ENCODE peak calls at places on chromosome 7, in four cellular contexts. One of them, this sample, is unnamed.

GRCh38 chr7:7185382-7185989 is 3.1 kb downstream of the C1GALT1 start:
- DNase-seq in H1: no peak
- DNase-seq in HCT116: no peak
- DNase-seq in K562: no peak
- DNase-seq in this sample: no peak

GRCh38 chr7:34224259-34224658 is 318.9 kb downstream of the BMPER start:
- DNase-seq in K562: no peak
- DNase-seq in H1: no peak
- DNase-seq in HCT116: no peak
- DNase-seq in this sample: no peak

GRCh38 chr7:105097619-105098018 is 83.6 kb downstream of the KMT2E start:
- DNase-seq in HCT116: no peak
- DNase-seq in K562: no peak
- DNase-seq in H1: no peak
- DNase-seq in this sample: no peak

GRCh38 chr7:140899883-140900282 is 24.8 kb downstream of the BRAF start:
- DNase-seq in H1: no peak
- DNase-seq in HCT116: no peak
- DNase-seq in K562: no peak
- DNase-seq in this sample: no peak

GRCh38 chr7:1678070-1678543 is 8.0 kb downstream of the ELFN1 start:
- DNase-seq in K562: no peak
- DNase-seq in H1: no peak
- DNase-seq in HCT116: no peak
- DNase-seq in this sample: no peak

GRCh38 chr7:84399661-84400060 is 205.1 kb upstream of the SEMA3A start:
- DNase-seq in HCT116: no peak
- DNase-seq in K562: no peak
- DNase-seq in H1: no peak
- DNase-seq in this sample: no peak

GRCh38 chr7:12570148-12570528 is 382 bp upstream of the SCIN start:
- DNase-seq in K562: no peak
- DNase-seq in HCT116: no peak
- DNase-seq in H1: no peak
- DNase-seq in this sample: peak; percentile 56

GRCh38 chr7:237385-237784 is 45.0 kb downstream of the FAM20C start:
- DNase-seq in K562: no peak
- DNase-seq in H1: no peak
- DNase-seq in HCT116: no peak
- DNase-seq in this sample: no peak

GRCh38 chr7:55534916-55535636 is 37.2 kb downstream of the VOPP1 start:
- DNase-seq in H1: no peak
- DNase-seq in K562: no peak
- DNase-seq in HCT116: no peak
- DNase-seq in this sample: no peak

GRCh38 chr7:98687331-98687863 is 70.3 kb downstream of the NPTX2 start:
- DNase-seq in K562: no peak
- DNase-seq in H1: no peak
- DNase-seq in HCT116: no peak
- DNase-seq in this sample: no peak

GRCh38 chr7:27575647-27576046 is 87.0 kb downstream of the HIBADH start:
- DNase-seq in K562: no peak
- DNase-seq in HCT116: no peak
- DNase-seq in H1: no peak
- DNase-seq in this sample: no peak

GRCh38 chr7:22390512-22390911 is 33.6 kb upstream of the RAPGEF5 start:
- DNase-seq in K562: no peak
- DNase-seq in H1: no peak
- DNase-seq in HCT116: no peak
- DNase-seq in this sample: no peak

GRCh38 chr7:1676550-1677071 is 6.5 kb downstream of the ELFN1 start:
- DNase-seq in H1: no peak
- DNase-seq in HCT116: no peak
- DNase-seq in K562: no peak
- DNase-seq in this sample: no peak

GRCh38 chr7:112133328-112133727 is 72.9 kb downstream of the DOCK4 start:
- DNase-seq in H1: no peak
- DNase-seq in HCT116: no peak
- DNase-seq in K562: no peak
- DNase-seq in this sample: no peak

GRCh38 chr7:66379761-66380160 is 174.6 kb downstream of the TPST1 start:
- DNase-seq in H1: no peak
- DNase-seq in K562: no peak
- DNase-seq in HCT116: peak; percentile 32
- DNase-seq in this sample: no peak

GRCh38 chr7:42605800-42606199 is 306.1 kb downstream of the C7orf25 start:
- DNase-seq in K562: no peak
- DNase-seq in HCT116: no peak
- DNase-seq in H1: no peak
- DNase-seq in this sample: no peak

GRCh38 chr7:34622771-34623250 is 35.2 kb upstream of the NPSR1 start:
- DNase-seq in K562: no peak
- DNase-seq in H1: no peak
- DNase-seq in HCT116: no peak
- DNase-seq in this sample: no peak

DNA sequence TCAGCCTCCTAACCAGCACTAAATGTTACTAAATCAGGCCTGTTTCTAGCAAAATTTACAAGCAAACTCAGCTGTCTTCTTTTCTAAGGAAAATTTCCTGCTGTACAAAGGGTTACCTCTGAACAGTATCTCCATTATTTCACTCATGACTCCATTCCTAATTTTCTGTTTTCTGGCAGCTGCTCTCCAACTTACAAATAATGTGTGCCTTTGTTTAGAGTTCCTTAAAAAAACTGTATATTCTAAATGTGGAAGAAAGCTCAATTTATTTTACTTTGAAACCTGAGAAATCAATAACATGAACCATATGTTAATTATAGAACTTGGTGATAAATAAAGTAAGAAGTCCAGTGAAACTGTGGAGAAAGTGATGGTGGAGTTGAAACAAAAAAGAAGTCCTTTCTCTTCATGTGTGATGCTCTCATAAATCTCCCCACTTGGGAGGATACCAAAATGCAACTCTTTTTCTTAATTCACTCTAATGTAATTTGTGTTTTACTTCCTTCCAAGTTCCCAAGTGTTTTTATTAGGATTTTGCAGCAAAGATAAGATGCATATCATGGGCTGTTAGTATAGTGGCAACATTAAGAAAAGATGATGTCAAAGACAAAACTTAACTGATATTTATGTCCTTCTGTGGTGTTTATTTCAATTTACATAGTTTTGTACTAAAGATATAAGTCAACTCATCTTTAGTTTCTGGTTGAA is 74.8 kb downstream of the CDK6 start:
- DNase-seq in H1: no peak
- DNase-seq in HCT116: no peak
- DNase-seq in K562: no peak
- DNase-seq in this sample: no peak
- TF ChIP-seq JUND in H1: no peak
- TF ChIP-seq JUND in HCT116: no peak
- TF ChIP-seq JUND in K562: no peak
- TF ChIP-seq JUND in this sample: no peak

GRCh38 chr7:9718071-9718470 is 1255.6 kb upstream of the PHF14 start:
- DNase-seq in H1: no peak
- DNase-seq in HCT116: no peak
- DNase-seq in K562: no peak
- DNase-seq in this sample: no peak
- TF ChIP-seq JUND in H1: no peak
- TF ChIP-seq JUND in HCT116: no peak
- TF ChIP-seq JUND in K562: no peak
- TF ChIP-seq JUND in this sample: no peak

GRCh38 chr7:40644454-40645188 is 509.8 kb downstream of the SUGCT start:
- DNase-seq in K562: no peak
- DNase-seq in HCT116: no peak
- DNase-seq in H1: no peak
- DNase-seq in this sample: no peak
- TF ChIP-seq JUND in K562: no peak
- TF ChIP-seq JUND in HCT116: no peak
- TF ChIP-seq JUND in H1: no peak
- TF ChIP-seq JUND in this sample: no peak

GRCh38 chr7:100491192-100491578 is 7.5 kb downstream of the NYAP1 start:
- DNase-seq in K562: no peak
- DNase-seq in H1: no peak
- DNase-seq in HCT116: no peak
- DNase-seq in this sample: no peak

GRCh38 chr7:100488333-100489095 is 4.8 kb downstream of the NYAP1 start:
- DNase-seq in H1: no peak
- DNase-seq in HCT116: no peak
- DNase-seq in K562: peak; percentile 12
- DNase-seq in this sample: no peak

GRCh38 chr7:100489121-100489520 is 5.4 kb downstream of the NYAP1 start:
- DNase-seq in K562: no peak
- DNase-seq in HCT116: no peak
- DNase-seq in H1: no peak
- DNase-seq in this sample: no peak

GRCh38 chr7:100490483-100491191 is 6.9 kb downstream of the NYAP1 start:
- DNase-seq in H1: no peak
- DNase-seq in HCT116: no peak
- DNase-seq in K562: peak; percentile 16
- DNase-seq in this sample: no peak

GRCh38 chr7:100489824-100490223 is 6.1 kb downstream of the NYAP1 start:
- DNase-seq in H1: peak; percentile 81
- DNase-seq in K562: peak; percentile 99
- DNase-seq in HCT116: no peak
- DNase-seq in this sample: no peak
- TF ChIP-seq JUND in H1: no peak
- TF ChIP-seq JUND in K562: no peak
- TF ChIP-seq JUND in HCT116: no peak
- TF ChIP-seq JUND in this sample: no peak

GRCh38 chr7:8724080-8724718 is 290.8 kb downstream of the NXPH1 start:
- DNase-seq in HCT116: no peak
- DNase-seq in H1: peak; percentile 72
- DNase-seq in K562: peak; percentile 26
- DNase-seq in this sample: peak; percentile 75
- TF ChIP-seq JUND in HCT116: no peak
- TF ChIP-seq JUND in H1: peak; percentile 8
- TF ChIP-seq JUND in K562: no peak
- TF ChIP-seq JUND in this sample: no peak

DNA sequence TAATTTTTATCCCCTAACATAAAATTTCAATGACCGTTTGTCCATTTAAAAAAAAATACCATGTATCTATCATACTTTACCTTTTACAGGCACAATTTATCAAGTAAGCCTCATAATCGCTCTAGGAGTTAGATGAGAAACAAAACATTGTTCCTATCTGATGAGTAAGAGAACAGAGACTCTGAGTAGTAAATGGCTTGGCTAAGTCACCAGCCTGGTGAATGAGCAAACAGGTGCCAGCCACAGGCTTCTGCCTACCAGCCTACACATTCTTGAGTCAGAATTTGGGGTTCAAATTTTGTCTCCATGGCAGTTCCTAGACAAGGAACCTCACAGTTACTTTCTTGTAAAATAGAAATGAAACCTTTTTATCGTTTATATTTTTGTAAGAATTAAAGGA is 235.4 kb downstream of the HGF start:
- DNase-seq in HCT116: no peak
- DNase-seq in H1: no peak
- DNase-seq in K562: no peak
- DNase-seq in this sample: no peak
- TF ChIP-seq JUND in HCT116: no peak
- TF ChIP-seq JUND in H1: no peak
- TF ChIP-seq JUND in K562: no peak
- TF ChIP-seq JUND in this sample: no peak

DNA sequence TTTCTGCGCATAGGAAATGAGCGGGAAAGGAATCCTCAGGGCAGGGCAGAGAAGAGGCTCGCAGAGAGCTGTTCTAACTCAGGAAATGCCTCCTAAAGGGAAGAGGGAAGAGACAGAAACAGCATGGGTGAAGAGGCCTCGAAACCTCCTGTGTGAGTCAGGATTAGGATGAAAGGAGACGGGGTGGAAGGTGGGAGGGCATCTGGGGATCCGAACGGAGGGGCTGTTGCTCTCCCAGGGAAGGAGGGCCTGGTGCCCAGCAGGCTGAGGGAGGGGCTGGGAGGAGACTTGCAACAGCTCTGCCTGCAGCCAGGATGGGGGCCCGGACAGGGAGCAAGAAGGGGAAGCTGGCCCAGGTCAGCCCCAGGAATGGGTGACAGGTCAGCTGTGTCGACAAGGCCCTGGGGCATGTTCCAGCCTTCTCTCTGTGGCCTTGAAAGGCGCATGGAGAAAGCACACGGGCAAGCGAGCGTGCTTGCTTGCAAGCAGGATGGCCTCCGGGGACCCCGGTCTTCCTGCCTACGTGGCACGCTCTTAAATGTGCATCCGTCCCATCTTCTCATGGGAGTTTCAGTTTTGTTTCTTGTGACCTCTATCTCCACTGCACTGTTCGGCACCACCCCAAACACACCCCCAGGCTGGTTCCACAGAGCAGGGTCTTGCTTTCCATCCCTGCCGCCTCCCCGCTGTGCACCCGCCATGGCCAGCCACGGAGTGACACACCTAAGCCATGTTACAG is 63.5 kb downstream of the HIPK2 start:
- DNase-seq in K562: no peak
- DNase-seq in HCT116: no peak
- DNase-seq in H1: no peak
- DNase-seq in this sample: no peak
- TF ChIP-seq JUND in K562: no peak
- TF ChIP-seq JUND in HCT116: no peak
- TF ChIP-seq JUND in H1: no peak
- TF ChIP-seq JUND in this sample: no peak

DNA sequence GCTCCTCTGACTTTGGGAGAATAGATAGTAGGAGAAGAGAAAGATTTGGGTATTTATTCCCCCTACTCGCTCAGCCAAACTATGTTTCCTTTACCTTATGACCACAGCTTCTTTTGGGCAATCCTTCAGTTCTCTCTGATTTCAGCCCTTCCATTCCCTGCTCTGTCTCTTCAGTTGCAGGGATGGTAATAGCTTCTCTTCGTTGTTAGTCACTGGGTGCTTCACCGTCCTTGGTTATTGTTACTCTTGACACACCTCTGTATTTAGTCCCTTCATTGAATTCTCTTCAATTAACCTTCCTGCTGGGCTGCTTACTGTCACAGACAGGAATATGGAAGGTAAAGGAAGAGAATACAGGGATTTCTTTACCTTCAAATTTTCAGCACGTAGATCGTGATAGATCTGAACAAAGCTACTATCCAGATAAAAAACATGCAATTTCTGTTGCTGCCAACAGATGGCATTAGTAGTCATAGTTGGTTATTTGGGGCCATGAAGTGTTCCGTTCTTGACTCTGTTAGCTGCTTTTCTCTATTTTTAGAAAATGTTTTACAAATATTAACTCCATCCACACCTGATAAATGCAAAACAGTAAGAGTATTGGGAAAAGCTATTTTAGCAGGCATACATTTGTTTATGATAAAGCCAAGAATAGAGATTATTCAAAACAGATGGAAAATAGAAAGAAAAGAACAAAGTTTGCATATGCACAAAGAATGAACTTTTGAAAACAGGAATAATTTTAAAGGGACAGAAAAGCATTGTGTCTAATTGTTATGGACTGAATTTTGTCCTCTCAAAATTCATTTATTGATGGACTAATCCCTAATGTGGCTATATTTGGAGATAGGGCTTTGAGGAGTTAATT is 14.0 kb upstream of the PTTG1IP2 start:
- DNase-seq in K562: peak; percentile 32
- DNase-seq in HCT116: peak; percentile 28
- DNase-seq in H1: no peak
- DNase-seq in this sample: peak; percentile 4
- TF ChIP-seq JUND in K562: no peak
- TF ChIP-seq JUND in HCT116: no peak
- TF ChIP-seq JUND in H1: no peak
- TF ChIP-seq JUND in this sample: no peak

This sample was measured in T47D.